ENCODE peak calls at places on chromosomes 4 and X, in seven cellular contexts. One of them, this sample, is unnamed.

GRCh38 chr4:21954406-21954805 is 5.8 kb upstream of the KCNIP4 start:
- DNase-seq in activated naive CD8-positive, alpha-beta T cell treated with anti-CD3 and anti-CD28 coated beads, Interleukin-2, amount 50 U/mL, for 16 hours: no peak
- DNase-seq in AG08396: no peak
- DNase-seq in left ventricle myocardium inferior: no peak
- DNase-seq in posterior vena cava: no peak
- DNase-seq in hypothalamus: no peak
- DNase-seq in occipital lobe: no peak
- DNase-seq in this sample: no peak

GRCh38 chr4:164731827-164732474 is 22.0 kb upstream of the SMIM31 start:
- DNase-seq in posterior vena cava: no peak
- DNase-seq in left ventricle myocardium inferior: peak; percentile 14
- DNase-seq in AG08396: peak; percentile 69
- DNase-seq in occipital lobe: peak; percentile 4
- DNase-seq in activated naive CD8-positive, alpha-beta T cell treated with anti-CD3 and anti-CD28 coated beads, Interleukin-2, amount 50 U/mL, for 16 hours: peak; percentile 17
- DNase-seq in hypothalamus: peak; percentile 22
- DNase-seq in this sample: peak; percentile 64

GRCh38 chr4:186840222-186840701 is 116.6 kb upstream of the FAT1 start:
- DNase-seq in hypothalamus: no peak
- DNase-seq in AG08396: peak; percentile 42
- DNase-seq in occipital lobe: no peak
- DNase-seq in posterior vena cava: peak; percentile 86
- DNase-seq in left ventricle myocardium inferior: peak; percentile 25
- DNase-seq in activated naive CD8-positive, alpha-beta T cell treated with anti-CD3 and anti-CD28 coated beads, Interleukin-2, amount 50 U/mL, for 16 hours: no peak
- DNase-seq in this sample: peak; percentile 43

GRCh38 chrX:17024896-17025295 is 78.4 kb downstream of the REPS2 start:
- DNase-seq in hypothalamus: no peak
- DNase-seq in AG08396: no peak
- DNase-seq in activated naive CD8-positive, alpha-beta T cell treated with anti-CD3 and anti-CD28 coated beads, Interleukin-2, amount 50 U/mL, for 16 hours: no peak
- DNase-seq in left ventricle myocardium inferior: no peak
- DNase-seq in posterior vena cava: no peak
- DNase-seq in occipital lobe: no peak
- DNase-seq in this sample: no peak

GRCh38 chr4:146192060-146192459 is 16.5 kb downstream of the LSM6 start:
- DNase-seq in occipital lobe: no peak
- DNase-seq in AG08396: peak; percentile 20
- DNase-seq in left ventricle myocardium inferior: peak; percentile 18
- DNase-seq in activated naive CD8-positive, alpha-beta T cell treated with anti-CD3 and anti-CD28 coated beads, Interleukin-2, amount 50 U/mL, for 16 hours: no peak
- DNase-seq in hypothalamus: no peak
- DNase-seq in posterior vena cava: no peak
- DNase-seq in this sample: no peak

GRCh38 chrX:20016618-20016945 is 25.7 kb upstream of the BCLAF3 start:
- DNase-seq in left ventricle myocardium inferior: no peak
- DNase-seq in posterior vena cava: no peak
- DNase-seq in hypothalamus: no peak
- DNase-seq in occipital lobe: no peak
- DNase-seq in activated naive CD8-positive, alpha-beta T cell treated with anti-CD3 and anti-CD28 coated beads, Interleukin-2, amount 50 U/mL, for 16 hours: no peak
- DNase-seq in AG08396: no peak
- DNase-seq in this sample: no peak

GRCh38 chr4:5220028-5220427 is 168.7 kb downstream of the STK32B start:
- DNase-seq in activated naive CD8-positive, alpha-beta T cell treated with anti-CD3 and anti-CD28 coated beads, Interleukin-2, amount 50 U/mL, for 16 hours: no peak
- DNase-seq in hypothalamus: no peak
- DNase-seq in left ventricle myocardium inferior: no peak
- DNase-seq in AG08396: no peak
- DNase-seq in occipital lobe: no peak
- DNase-seq in posterior vena cava: no peak
- DNase-seq in this sample: no peak

GRCh38 chr4:11014199-11014598 is 329.6 kb upstream of the CLNK start:
- DNase-seq in activated naive CD8-positive, alpha-beta T cell treated with anti-CD3 and anti-CD28 coated beads, Interleukin-2, amount 50 U/mL, for 16 hours: no peak
- DNase-seq in hypothalamus: no peak
- DNase-seq in left ventricle myocardium inferior: no peak
- DNase-seq in AG08396: no peak
- DNase-seq in occipital lobe: no peak
- DNase-seq in posterior vena cava: no peak
- DNase-seq in this sample: no peak

GRCh38 chr4:88352062-88352461 is 26.6 kb upstream of the HERC6 start:
- DNase-seq in activated naive CD8-positive, alpha-beta T cell treated with anti-CD3 and anti-CD28 coated beads, Interleukin-2, amount 50 U/mL, for 16 hours: no peak
- DNase-seq in posterior vena cava: no peak
- DNase-seq in hypothalamus: no peak
- DNase-seq in left ventricle myocardium inferior: no peak
- DNase-seq in AG08396: peak; percentile 16
- DNase-seq in occipital lobe: no peak
- DNase-seq in this sample: no peak

GRCh38 chrX:10986616-10987015 is 124.5 kb upstream of the HCCS start:
- DNase-seq in left ventricle myocardium inferior: no peak
- DNase-seq in activated naive CD8-positive, alpha-beta T cell treated with anti-CD3 and anti-CD28 coated beads, Interleukin-2, amount 50 U/mL, for 16 hours: no peak
- DNase-seq in occipital lobe: no peak
- DNase-seq in hypothalamus: no peak
- DNase-seq in AG08396: no peak
- DNase-seq in posterior vena cava: no peak
- DNase-seq in this sample: no peak

GRCh38 chrX:15301924-15302323 is 13.5 kb downstream of the ASB11 start:
- DNase-seq in left ventricle myocardium inferior: peak; percentile 28
- DNase-seq in activated naive CD8-positive, alpha-beta T cell treated with anti-CD3 and anti-CD28 coated beads, Interleukin-2, amount 50 U/mL, for 16 hours: no peak
- DNase-seq in posterior vena cava: no peak
- DNase-seq in AG08396: peak; percentile 23
- DNase-seq in occipital lobe: no peak
- DNase-seq in hypothalamus: no peak
- DNase-seq in this sample: no peak

GRCh38 chrX:3788494-3789233 is 75.2 kb upstream of the PRKX start:
- DNase-seq in occipital lobe: no peak
- DNase-seq in posterior vena cava: no peak
- DNase-seq in left ventricle myocardium inferior: no peak
- DNase-seq in activated naive CD8-positive, alpha-beta T cell treated with anti-CD3 and anti-CD28 coated beads, Interleukin-2, amount 50 U/mL, for 16 hours: no peak
- DNase-seq in hypothalamus: no peak
- DNase-seq in AG08396: no peak
- DNase-seq in this sample: no peak

GRCh38 chrX:18725316-18725943 is 18.0 kb downstream of the PPEF1 start:
- DNase-seq in occipital lobe: no peak
- DNase-seq in posterior vena cava: no peak
- DNase-seq in hypothalamus: no peak
- DNase-seq in AG08396: no peak
- DNase-seq in left ventricle myocardium inferior: no peak
- DNase-seq in activated naive CD8-positive, alpha-beta T cell treated with anti-CD3 and anti-CD28 coated beads, Interleukin-2, amount 50 U/mL, for 16 hours: no peak
- DNase-seq in this sample: no peak

GRCh38 chrX:130909469-130910136 is 6.6 kb upstream of the ENOX2 start:
- DNase-seq in AG08396: no peak
- DNase-seq in hypothalamus: no peak
- DNase-seq in activated naive CD8-positive, alpha-beta T cell treated with anti-CD3 and anti-CD28 coated beads, Interleukin-2, amount 50 U/mL, for 16 hours: no peak
- DNase-seq in left ventricle myocardium inferior: no peak
- DNase-seq in posterior vena cava: no peak
- DNase-seq in occipital lobe: no peak
- DNase-seq in this sample: no peak

GRCh38 chrX:137052641-137053235 is 18.9 kb upstream of the GPR101 start:
- DNase-seq in left ventricle myocardium inferior: no peak
- DNase-seq in posterior vena cava: no peak
- DNase-seq in hypothalamus: no peak
- DNase-seq in activated naive CD8-positive, alpha-beta T cell treated with anti-CD3 and anti-CD28 coated beads, Interleukin-2, amount 50 U/mL, for 16 hours: no peak
- DNase-seq in occipital lobe: no peak
- DNase-seq in AG08396: peak; percentile 15
- DNase-seq in this sample: no peak

GRCh38 chr4:94722748-94723147 is 35.0 kb upstream of the BMPR1B start:
- DNase-seq in AG08396: no peak
- DNase-seq in hypothalamus: no peak
- DNase-seq in occipital lobe: no peak
- DNase-seq in activated naive CD8-positive, alpha-beta T cell treated with anti-CD3 and anti-CD28 coated beads, Interleukin-2, amount 50 U/mL, for 16 hours: no peak
- DNase-seq in posterior vena cava: no peak
- DNase-seq in left ventricle myocardium inferior: no peak
- DNase-seq in this sample: no peak